ENCODE peak calls at places on chromosomes 13 and 19, in ten cellular contexts. I is stomach, J is adrenal gland, Z is A549, T is GM12892, X is Peyer's patch, Y is lower leg skin, M is K562, H is uterus, W is right lobe of liver. K is an unnamed sample.
A peak's percentile ranks its signal among the peaks of the same experiment; 100 is the strongest.

GRCh38 chr13:50829896-50830295 is 13.6 kb downstream of the DLEU7 start:
- DNase-seq in I (no peak), J (no peak), Z (no peak), T (no peak), X (no peak), Y (no peak), M (no peak), H (no peak), W (no peak), K (peak; percentile 51)

GRCh38 chr13:114173753-114174152 is 5.3 kb upstream of the CFAP97D2 start:
- DNase-seq in I (no peak), J (no peak), Z (no peak), T (no peak), X (no peak), Y (no peak), M (no peak), H (no peak), W (no peak), K (no peak)

GRCh38 chr13:40786568-40786996 is 2.8 kb upstream of the SLC25A15 start:
- DNase-seq in I (no peak), J (no peak), Z (no peak), T (no peak), X (peak; percentile 50), Y (no peak), M (peak; percentile 44), H (no peak), W (peak; percentile 51), K (peak; percentile 56)

GRCh38 chr19:32606289-32606688 is 25.3 kb downstream of the PDCD5 start:
- DNase-seq in I (no peak), J (no peak), Z (no peak), T (no peak), X (no peak), Y (no peak), M (no peak), H (no peak), W (no peak), K (no peak)

GRCh38 chr19:2148482-2149135 is 2.8 kb downstream of the AP3D1 start:
- DNase-seq in I (no peak), J (no peak), Z (no peak), T (no peak), X (no peak), Y (no peak), M (no peak), H (no peak), W (no peak), K (no peak)

GRCh38 chr13:44903596-44903995 is 85.7 kb downstream of the NUFIP1 start:
- DNase-seq in I (peak; percentile 58), J (peak; percentile 62), Z (no peak), T (no peak), X (peak; percentile 79), Y (peak; percentile 75), M (no peak), H (peak; percentile 86), W (no peak), K (no peak)

GRCh38 chr19:42360787-42361544 is 29.1 kb downstream of the CNFN start:
- DNase-seq in I (no peak), J (no peak), Z (no peak), T (no peak), X (no peak), Y (no peak), M (peak; percentile 28), H (no peak), W (no peak), K (no peak)

GRCh38 chr19:33520048-33520643 is 1.4 kb downstream of the PEPD start:
- DNase-seq in I (no peak), J (no peak), Z (no peak), T (no peak), X (peak; percentile 66), Y (no peak), M (no peak), H (no peak), W (no peak), K (no peak)

GRCh38 chr19:4582980-4583842 is 23.7 kb upstream of the SEMA6B start:
- DNase-seq in I (no peak), J (peak; percentile 67), Z (no peak), T (no peak), X (no peak), Y (no peak), M (no peak), H (no peak), W (no peak), K (no peak)

GRCh38 chr19:34141036-34141435 is 31.3 kb upstream of the LSM14A start:
- DNase-seq in I (no peak), J (no peak), Z (no peak), T (no peak), X (no peak), Y (no peak), M (no peak), H (no peak), W (no peak), K (no peak)

GRCh38 chr13:48977973-48978372 is 2.3 kb downstream of the FNDC3A start:
- DNase-seq in I (no peak), J (no peak), Z (no peak), T (no peak), X (no peak), Y (no peak), M (no peak), H (no peak), W (no peak), K (no peak)

GRCh38 chr19:36115453-36116343 is at the start of gene TBCB:
- DNase-seq in I (peak; percentile 84), J (peak; percentile 87), Z (peak; percentile 86), T (peak; percentile 84), X (peak; percentile 95), Y (peak; percentile 77), M (peak; percentile 82), H (no peak), W (peak; percentile 90), K (no peak)

GRCh38 chr13:109517516-109517915 is 268.9 kb downstream of the IRS2 start:
- DNase-seq in I (no peak), J (no peak), Z (no peak), T (no peak), X (no peak), Y (no peak), M (no peak), H (no peak), W (no peak), K (no peak)

DNA sequence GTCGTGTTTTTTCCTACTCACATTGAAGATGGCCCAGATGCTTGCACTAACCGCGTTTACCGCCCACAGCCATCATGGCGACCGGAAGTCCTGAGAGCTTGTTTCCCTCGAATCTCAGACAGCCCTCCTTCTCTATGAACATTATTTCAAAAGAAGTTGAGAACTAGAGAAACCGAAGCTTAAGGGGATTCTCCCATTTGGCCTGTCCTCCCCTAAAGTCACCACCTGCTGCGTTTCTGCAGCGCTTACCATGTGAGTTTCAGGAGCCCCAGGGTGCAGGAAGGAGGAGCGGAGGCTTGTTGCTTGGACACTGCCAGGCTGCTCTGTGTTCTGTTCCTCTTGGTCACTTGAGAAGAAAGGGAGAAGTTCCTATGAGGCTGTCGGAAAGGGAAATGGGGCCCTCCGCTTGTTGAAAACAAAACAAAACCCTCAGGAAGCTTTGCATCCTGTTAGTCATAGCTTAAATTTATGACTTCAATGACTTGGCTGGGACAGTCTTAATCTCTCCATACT is 6.2 kb downstream of the CARD8 start:
- DNase-seq in I (peak; percentile 41), J (peak; percentile 56), Z (no peak), T (peak; percentile 23), X (peak; percentile 87), Y (peak; percentile 33), M (peak; percentile 37), H (no peak), W (peak; percentile 60), K (peak; percentile 100)
- TF ChIP-seq POLR2A in I (no peak), J (peak; percentile 56), Z (no peak), T (peak; percentile 85), X (peak; percentile 45), Y (no peak), M (no peak), H (no peak), W (peak; percentile 60), K (peak; percentile 99)

GRCh38 chr13:77719128-77719527 is 21.6 kb downstream of the SLAIN1 start:
- DNase-seq in I (no peak), J (no peak), Z (no peak), T (no peak), X (no peak), Y (no peak), M (no peak), H (no peak), W (no peak), K (no peak)
- TF ChIP-seq POLR2A in I (no peak), J (no peak), Z (no peak), T (no peak), X (no peak), Y (no peak), M (no peak), H (no peak), W (no peak), K (no peak)

DNA sequence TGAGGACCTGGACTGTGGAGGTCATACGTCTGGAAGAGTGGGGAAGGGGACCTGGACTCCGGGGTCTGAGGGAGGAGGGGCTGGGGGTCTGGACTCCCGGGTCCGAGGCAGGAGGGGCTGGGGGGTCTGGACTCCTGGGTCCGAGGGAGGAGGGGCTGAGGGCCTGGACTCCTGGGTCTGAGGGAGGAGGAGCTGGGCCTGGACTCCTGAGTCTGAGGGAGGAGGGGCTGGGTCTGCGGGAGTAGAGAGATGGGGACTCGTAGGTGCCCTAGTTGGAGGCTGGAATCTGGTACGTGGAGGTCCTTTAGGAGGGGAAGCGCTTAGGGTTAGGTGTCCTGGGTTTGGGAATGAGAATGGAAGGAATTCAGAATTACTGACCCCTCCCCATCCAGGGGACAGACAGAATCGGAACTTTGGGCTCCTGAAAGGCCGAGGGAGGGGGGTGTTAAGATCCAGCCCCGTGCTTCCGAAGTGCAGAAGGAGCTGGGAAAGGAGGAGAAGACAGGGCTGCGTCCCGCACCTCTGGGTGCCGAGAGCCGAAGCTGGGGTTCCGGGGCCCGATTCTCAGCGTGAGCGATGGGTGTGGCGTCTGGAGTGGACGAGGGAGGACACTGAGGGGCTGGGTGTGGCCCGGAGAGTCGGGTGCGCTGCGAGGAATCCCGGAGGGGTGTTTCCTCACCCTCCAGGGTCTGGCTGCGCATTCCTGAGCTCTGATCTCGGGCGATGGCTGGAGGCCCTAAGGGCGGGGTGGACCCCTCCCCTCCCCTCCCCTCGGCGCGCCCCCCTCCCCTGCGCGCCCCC is 608 bp downstream of the MYADM start:
- DNase-seq in I (peak; percentile 44), J (peak; percentile 48), Z (peak; percentile 91), T (no peak), X (peak; percentile 70), Y (peak; percentile 56), M (peak; percentile 66), H (peak; percentile 71), W (peak; percentile 51), K (peak; percentile 53)
- TF ChIP-seq POLR2A in I (no peak), J (no peak), Z (peak; percentile 27), T (no peak), X (no peak), Y (no peak), M (no peak), H (no peak), W (peak; percentile 1), K (no peak)

DNA sequence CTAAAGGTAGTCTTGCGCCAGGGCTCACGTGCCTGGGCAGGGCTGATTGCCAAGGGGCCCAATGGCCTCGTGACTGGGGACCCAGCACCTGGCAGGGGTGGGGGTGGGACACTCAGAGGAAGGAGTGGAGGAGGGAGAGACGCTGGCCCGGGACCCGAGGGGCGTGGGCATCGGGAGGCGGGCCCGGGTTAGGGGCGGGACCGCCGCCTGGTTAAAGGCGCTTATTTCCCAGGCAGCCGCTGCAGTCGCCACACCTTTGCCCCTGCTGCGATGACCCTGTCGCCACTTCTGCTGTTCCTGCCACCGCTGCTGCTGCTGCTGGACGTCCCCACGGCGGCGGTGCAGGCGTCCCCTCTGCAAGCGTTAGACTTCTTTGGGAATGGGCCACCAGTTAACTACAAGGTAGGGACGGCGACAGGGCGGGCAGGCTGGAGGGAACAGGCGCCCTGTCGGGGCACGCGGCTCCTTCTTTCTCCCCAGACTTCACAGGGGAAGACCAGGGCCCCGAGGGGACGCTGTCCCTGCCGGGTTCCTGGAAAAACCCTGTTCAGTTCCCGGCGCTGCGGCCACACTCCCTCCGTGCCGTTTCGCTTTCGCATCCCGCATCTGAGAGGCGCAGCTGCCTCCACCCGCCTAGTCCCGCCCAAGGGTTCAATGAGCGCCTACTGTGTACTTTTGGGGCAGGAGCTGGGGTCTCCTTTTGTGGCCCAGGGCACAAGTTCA is at the start of gene IFI30:
- DNase-seq in I (peak; percentile 96), J (peak; percentile 89), Z (peak; percentile 68), T (peak; percentile 88), X (peak; percentile 95), Y (peak; percentile 65), M (peak; percentile 85), H (peak; percentile 76), W (peak; percentile 89), K (peak; percentile 54)
- TF ChIP-seq POLR2A in I (peak; percentile 28), J (peak; percentile 76), Z (peak; percentile 73), T (peak; percentile 98), X (peak; percentile 77), Y (peak; percentile 12), M (peak; percentile 87), H (peak; percentile 9), W (peak; percentile 93), K (no peak)